ENCODE peak calls at places on chromosomes 16 and 17, in seven cellular contexts. E is GM12878, P is left lung, O is right cardiac atrium, I is foreskin keratinocyte, H is gastrocnemius medialis, Q is lower lobe of right lung. V is an unnamed sample.

GRCh38 chr16:75109732-75110243 is 6.8 kb downstream of the LDHD start:
- ATAC-seq in Q (no peak), E (no peak), O (peak; percentile 57), P (no peak), I (no peak), H (peak; percentile 66), V (no peak)

GRCh38 chr16:9219811-9220210 is 128.4 kb downstream of the HAPSTR1 start:
- ATAC-seq in Q (no peak), P (no peak), I (no peak), E (no peak), H (no peak), O (no peak), V (no peak)

GRCh38 chr16:63922563-63922962 is 1199.3 kb downstream of the CDH11 start:
- ATAC-seq in P (no peak), O (no peak), I (peak; percentile 75), E (no peak), H (no peak), Q (no peak), V (no peak)

GRCh38 chr16:76650579-76650978 is 373.4 kb downstream of the CNTNAP4 start:
- ATAC-seq in E (no peak), H (no peak), O (no peak), Q (no peak), P (no peak), I (peak; percentile 35), V (no peak)

GRCh38 chr16:55528974-55529373 is 20.1 kb downstream of the LPCAT2 start:
- ATAC-seq in P (no peak), Q (no peak), H (peak; percentile 84), I (no peak), O (peak; percentile 75), E (no peak), V (peak; percentile 72)

GRCh38 chr16:60107467-60107866 is 1373.4 kb upstream of the GOT2 start:
- ATAC-seq in P (no peak), O (peak; percentile 67), Q (peak; percentile 42), I (no peak), H (no peak), E (no peak), V (no peak)

GRCh38 chr17:31167111-31167510 is 72.3 kb downstream of the NF1 start:
- ATAC-seq in Q (no peak), H (no peak), I (no peak), O (peak; percentile 54), E (no peak), P (no peak), V (no peak)

GRCh38 chr17:6712854-6713129 is 377 bp downstream of the SLC13A5 start:
- ATAC-seq in P (no peak), Q (no peak), E (no peak), O (no peak), H (no peak), I (peak; percentile 3), V (no peak)

GRCh38 chr16:31428638-31429247 is 583 bp upstream of the COX6A2 start:
- ATAC-seq in O (no peak), E (no peak), H (peak; percentile 41), I (peak; percentile 75), P (no peak), Q (no peak), V (no peak)

GRCh38 chr17:4807534-4808377 is 804 bp downstream of the PLD2 start:
- ATAC-seq in P (peak; percentile 15), H (no peak), E (peak; percentile 3), I (no peak), Q (peak; percentile 10), O (peak; percentile 5), V (no peak)

GRCh38 chr16:70529051-70529777 is 5.6 kb downstream of the SF3B3 start:
- ATAC-seq in O (no peak), H (peak; percentile 17), I (peak; percentile 72), E (peak; percentile 34), P (peak; percentile 57), Q (no peak), V (no peak)

GRCh38 chr17:80244871-80245509 is 15.7 kb upstream of the RNF213 start:
- ATAC-seq in H (no peak), E (no peak), O (no peak), P (no peak), I (no peak), Q (no peak), V (no peak)

GRCh38 chr17:74443516-74444296 is 11.8 kb downstream of the GPRC5C start:
- ATAC-seq in P (no peak), I (no peak), E (no peak), Q (no peak), H (no peak), O (no peak), V (peak; percentile 1)

GRCh38 chr17:12024332-12024731 is 3.7 kb downstream of the MAP2K4 start:
- ATAC-seq in P (peak; percentile 15), E (no peak), H (no peak), I (peak; percentile 65), O (no peak), Q (no peak), V (no peak)

GRCh38 chr16:78641463-78641862 is 542.0 kb downstream of the WWOX start:
- ATAC-seq in H (no peak), P (no peak), O (no peak), I (no peak), Q (no peak), E (no peak), V (no peak)

GRCh38 chr16:78640886-78641285 is 541.4 kb downstream of the WWOX start:
- ATAC-seq in O (no peak), I (no peak), Q (no peak), H (no peak), P (no peak), E (no peak), V (no peak)

GRCh38 chr16:78647019-78647418 is 547.6 kb downstream of the WWOX start:
- ATAC-seq in H (no peak), Q (peak; percentile 45), O (peak; percentile 71), P (no peak), E (no peak), I (no peak), V (no peak)

GRCh38 chr16:78639775-78640174 is 540.3 kb downstream of the WWOX start:
- ATAC-seq in I (no peak), O (no peak), P (no peak), Q (no peak), E (peak; percentile 68), H (no peak), V (no peak)

GRCh38 chr16:78642621-78643285 is 543.3 kb downstream of the WWOX start:
- ATAC-seq in I (no peak), Q (no peak), O (no peak), P (no peak), H (no peak), E (no peak), V (peak; percentile 23)
- H3K27ac ChIP-seq in I (no peak overlapping the region), Q (no peak overlapping the region), O (no peak overlapping the region), P (no peak overlapping the region), H (no peak overlapping the region), E (no peak overlapping the region), V (no peak overlapping the region)

GRCh38 chr17:67753026-67753425 is 35.3 kb downstream of the NOL11 start:
- ATAC-seq in H (no peak), E (no peak), O (no peak), I (no peak), P (no peak), Q (no peak), V (no peak)

GRCh38 chr17:67746704-67747571 is 29.2 kb downstream of the NOL11 start:
- ATAC-seq in P (peak; percentile 46), O (no peak), H (no peak), I (no peak), Q (no peak), E (no peak), V (no peak)

GRCh38 chr17:67754001-67754400 is 36.3 kb downstream of the NOL11 start:
- ATAC-seq in H (no peak), P (no peak), Q (no peak), E (no peak), I (no peak), O (no peak), V (no peak)

GRCh38 chr17:67750067-67750466 is 32.3 kb downstream of the NOL11 start:
- ATAC-seq in P (no peak), O (no peak), E (no peak), Q (no peak), H (no peak), I (no peak), V (no peak)

DNA sequence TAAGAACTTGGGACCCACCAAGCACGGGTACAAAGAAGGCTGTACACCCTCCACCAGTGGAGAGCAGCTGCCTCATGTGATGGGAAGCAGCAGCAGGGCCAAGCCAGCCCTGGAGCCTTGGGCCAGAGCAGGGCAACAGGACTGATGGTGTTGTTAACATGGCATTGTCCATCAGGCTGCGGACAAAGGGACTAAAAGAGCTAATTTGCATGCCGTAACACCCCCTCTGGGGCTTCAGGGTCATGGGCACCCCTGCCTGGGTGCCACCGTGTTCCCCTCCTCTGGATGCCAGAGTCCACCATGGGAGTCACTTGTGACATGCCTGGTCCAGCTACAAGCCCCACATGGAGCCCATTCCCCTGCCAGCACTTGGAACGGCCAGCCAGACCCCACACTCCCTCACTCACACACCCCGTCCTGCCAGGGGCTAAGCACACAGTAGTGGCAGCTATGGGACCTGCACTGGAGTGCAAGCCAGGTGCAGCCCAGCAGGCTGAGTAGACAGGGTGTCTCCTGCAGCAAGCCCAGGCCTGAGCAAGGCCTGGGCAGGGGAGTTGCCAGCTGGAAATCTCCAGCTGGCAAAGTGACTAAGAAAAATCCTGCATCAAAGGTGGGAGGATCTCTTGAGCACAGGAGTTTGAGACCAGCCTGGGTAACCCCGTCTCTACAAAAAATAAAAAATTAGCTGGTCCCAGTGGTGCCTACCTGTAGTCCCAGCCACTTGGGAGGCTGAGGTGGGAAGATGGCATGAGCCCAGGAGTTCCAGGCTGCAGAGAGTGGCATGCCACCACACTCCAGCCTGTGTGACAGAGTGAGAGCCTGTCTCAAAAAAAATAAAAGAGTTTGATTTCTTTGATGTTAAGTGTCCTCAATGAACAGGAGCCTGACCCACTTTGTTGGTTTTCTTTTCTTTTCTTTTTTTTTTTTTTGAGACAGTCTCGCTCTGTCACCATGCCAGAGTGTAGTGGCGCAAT is 33.7 kb downstream of the NOL11 start:
- ATAC-seq in I (peak; percentile 98), Q (peak; percentile 71), E (no peak), H (no peak), O (no peak), P (peak; percentile 83), V (no peak)
- H3K27ac ChIP-seq in I (no peak overlapping the region), Q (no peak overlapping the region), E (no peak overlapping the region), H (no peak overlapping the region), O (no peak overlapping the region), P (no peak overlapping the region), V (no peak overlapping the region)

GRCh38 chr17:58515286-58515685 is 848 bp upstream of the MTMR4 start:
- ATAC-seq in Q (no peak), E (no peak), H (no peak), O (no peak), P (no peak), I (no peak), V (no peak)
- H3K27ac ChIP-seq in Q (peak overlapping the region; percentile 68), E (no peak overlapping the region), H (peak overlapping the region; percentile 77), O (no peak overlapping the region), P (peak overlapping the region; percentile 77), I (no peak overlapping the region), V (peak overlapping the region; percentile 32)

DNA sequence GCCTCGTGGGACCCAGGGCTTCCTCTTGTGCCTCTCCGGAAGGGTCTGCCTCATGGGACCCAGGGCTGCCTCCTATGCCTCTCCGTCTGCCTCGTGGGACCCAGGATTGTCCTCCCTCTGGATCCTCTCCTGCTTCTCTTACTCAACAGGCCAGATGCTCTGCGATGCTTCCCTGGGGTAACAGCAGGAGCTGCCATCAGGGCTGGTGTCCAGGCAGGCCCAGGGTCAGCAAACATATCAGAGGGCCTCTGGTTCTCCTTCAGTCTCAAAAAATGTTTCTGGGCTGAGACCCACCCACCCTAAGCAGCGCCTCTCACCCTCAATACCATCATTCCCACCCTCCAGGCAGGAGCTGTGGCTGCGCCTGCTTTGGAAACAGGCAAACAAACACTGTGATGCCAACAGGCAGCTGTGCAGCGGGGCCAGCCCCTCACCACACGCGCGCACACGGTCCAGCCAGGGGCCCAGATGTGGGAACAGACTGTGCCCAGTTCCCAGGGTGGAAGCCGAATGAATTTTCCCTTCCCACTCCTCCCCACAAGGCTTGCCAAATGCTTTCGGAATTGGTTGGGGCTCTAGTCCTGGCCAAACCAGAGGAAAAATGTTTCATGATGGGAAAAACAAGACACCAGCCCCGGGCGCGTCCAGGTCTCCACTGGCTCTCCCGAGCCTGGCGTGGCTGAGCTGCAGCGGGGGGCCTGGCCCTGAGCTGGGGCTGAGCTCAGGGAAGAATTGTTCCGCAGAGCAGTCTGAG is 11.3 kb downstream of the TIMM22 start:
- ATAC-seq in I (no peak), Q (peak; percentile 26), P (peak; percentile 5), O (peak; percentile 67), H (peak; percentile 46), E (no peak), V (peak; percentile 77)
- H3K27ac ChIP-seq in I (no peak overlapping the region), Q (peak overlapping the region; percentile 76), P (peak overlapping the region; percentile 53), O (peak overlapping the region; percentile 34), H (peak overlapping the region; percentile 54), E (no peak overlapping the region), V (peak overlapping the region; percentile 80)